ENCODE peak calls at places on chromosomes 13 and 19, in five cellular contexts. One of them, this sample, is unnamed.

GRCh38 chr19:32877323-32877912 is 7.9 kb upstream of the SLC7A9 start:
- DNase-seq in ACHN: no peak
- DNase-seq in Peyer's patch: no peak
- DNase-seq in neural crest cell: no peak
- DNase-seq in fibroblast of villous mesenchyme: no peak
- DNase-seq in this sample: no peak

GRCh38 chr13:102097708-102098107 is 304.1 kb downstream of the FGF14 start:
- DNase-seq in ACHN: no peak
- DNase-seq in Peyer's patch: no peak
- DNase-seq in neural crest cell: no peak
- DNase-seq in fibroblast of villous mesenchyme: no peak
- DNase-seq in this sample: no peak

GRCh38 chr19:1066748-1067340 is at the start of gene ARHGAP45:
- DNase-seq in ACHN: no peak
- DNase-seq in Peyer's patch: peak; percentile 86
- DNase-seq in neural crest cell: no peak
- DNase-seq in fibroblast of villous mesenchyme: no peak
- DNase-seq in this sample: no peak

GRCh38 chr13:64884976-64885375 is 2345.2 kb downstream of the PCDH9 start:
- DNase-seq in ACHN: no peak
- DNase-seq in Peyer's patch: no peak
- DNase-seq in neural crest cell: no peak
- DNase-seq in fibroblast of villous mesenchyme: no peak
- DNase-seq in this sample: no peak

GRCh38 chr13:76438050-76438449 is 448.2 kb downstream of the KCTD12 start:
- DNase-seq in ACHN: no peak
- DNase-seq in Peyer's patch: no peak
- DNase-seq in neural crest cell: no peak
- DNase-seq in fibroblast of villous mesenchyme: peak; percentile 7
- DNase-seq in this sample: no peak

GRCh38 chr13:106152047-106152446 is 383.4 kb downstream of the EFNB2 start:
- DNase-seq in ACHN: no peak
- DNase-seq in Peyer's patch: no peak
- DNase-seq in neural crest cell: no peak
- DNase-seq in fibroblast of villous mesenchyme: no peak
- DNase-seq in this sample: no peak

GRCh38 chr19:18287836-18288772 is 6.7 kb upstream of the JUND start:
- DNase-seq in ACHN: no peak
- DNase-seq in Peyer's patch: no peak
- DNase-seq in neural crest cell: no peak
- DNase-seq in fibroblast of villous mesenchyme: no peak
- DNase-seq in this sample: no peak

GRCh38 chr13:99829156-99829555 is 142.4 kb downstream of the ZIC5 start:
- DNase-seq in ACHN: no peak
- DNase-seq in Peyer's patch: no peak
- DNase-seq in neural crest cell: no peak
- DNase-seq in fibroblast of villous mesenchyme: no peak
- DNase-seq in this sample: no peak

GRCh38 chr19:4795400-4795799 is 3.9 kb downstream of the FEM1A start:
- DNase-seq in ACHN: no peak
- DNase-seq in Peyer's patch: no peak
- DNase-seq in neural crest cell: no peak
- DNase-seq in fibroblast of villous mesenchyme: no peak
- DNase-seq in this sample: no peak

GRCh38 chr13:98879965-98880364 is 97.9 kb downstream of the DOCK9 start:
- DNase-seq in ACHN: no peak
- DNase-seq in Peyer's patch: no peak
- DNase-seq in neural crest cell: no peak
- DNase-seq in fibroblast of villous mesenchyme: no peak
- DNase-seq in this sample: no peak

GRCh38 chr13:29713841-29714240 is 118.4 kb upstream of the SLC7A1 start:
- DNase-seq in ACHN: peak; percentile 2
- DNase-seq in Peyer's patch: no peak
- DNase-seq in neural crest cell: no peak
- DNase-seq in fibroblast of villous mesenchyme: no peak
- DNase-seq in this sample: peak; percentile 33

GRCh38 chr19:913080-913748 is at the start of gene R3HDM4:
- DNase-seq in ACHN: peak; percentile 65
- DNase-seq in Peyer's patch: peak; percentile 80
- DNase-seq in neural crest cell: peak; percentile 61
- DNase-seq in fibroblast of villous mesenchyme: peak; percentile 63
- DNase-seq in this sample: peak; percentile 48

This sample was measured in fibroblast of pulmonary artery.